ENCODE peak calls at places on chromosomes 16 and 17, in six cellular contexts. X, U, Z, M, Y and N are unnamed samples.

GRCh38 chr17:63942309-63942985 is 10.3 kb upstream of the CD79B start:
- DNase-seq in X (no peak), U (no peak), Z (no peak), M (no peak), Y (no peak), N (no peak)

GRCh38 chr16:53770641-53771040 is 66.7 kb downstream of the FTO start:
- DNase-seq in X (no peak), U (no peak), Z (no peak), M (no peak), Y (no peak), N (no peak)

GRCh38 chr17:57899822-57900221 is 50.0 kb upstream of the MRPS23 start:
- DNase-seq in X (no peak), U (no peak), Z (no peak), M (no peak), Y (no peak), N (no peak)

GRCh38 chr16:78641463-78641862 is 542.0 kb downstream of the WWOX start:
- DNase-seq in X (no peak), U (no peak), Z (no peak), M (no peak), Y (no peak), N (no peak)

GRCh38 chr17:21539146-21539545 is 153.2 kb upstream of the KCNJ18 start:
- DNase-seq in X (no peak), U (no peak), Z (no peak), M (no peak), Y (no peak), N (no peak)

GRCh38 chr17:83029571-83029970 is 49.8 kb upstream of the METRNL start:
- DNase-seq in X (no peak), U (no peak), Z (no peak), M (no peak), Y (no peak), N (no peak)

GRCh38 chr17:55433029-55433628 is 11.5 kb upstream of the MMD start:
- DNase-seq in X (no peak), U (no peak), Z (no peak), M (no peak), Y (no peak), N (no peak)

GRCh38 chr16:3173892-3174617 is 13.9 kb upstream of the OR1F1 start:
- DNase-seq in X (no peak), U (no peak), Z (peak), M (no peak), Y (no peak), N (no peak)

GRCh38 chr17:57154896-57155295 is 69.8 kb downstream of the AKAP1 start:
- DNase-seq in X (no peak), U (no peak), Z (no peak), M (no peak), Y (no peak), N (no peak)

GRCh38 chr17:45973943-45974859 is 24.8 kb upstream of the STH start:
- DNase-seq in X (no peak), U (peak), Z (no peak), M (no peak), Y (no peak), N (no peak)

GRCh38 chr17:628507-628941 is 86.1 kb downstream of the VPS53 start:
- DNase-seq in X (no peak), U (no peak), Z (no peak), M (no peak), Y (no peak), N (no peak)